ENCODE peak calls at places on chromosome 22, in ten cellular contexts. Q is CD8-positive, alpha-beta T cell; U is CD4-positive, alpha-beta T cell; M is foreskin fibroblast; H is Calu3; I is ascending aorta; L is astrocyte of the cerebellum; T is adrenal gland; K is HFFc6; D is fibroblast of mammary gland. J is an unnamed sample.

GRCh38 chr22:47322854-47323253 is 560.4 kb downstream of the TBC1D22A start:
- DNase-seq in Q (no peak), U (no peak), M (peak; percentile 30), H (peak; percentile 37), I (no peak), L (no peak), T (no peak), K (no peak), D (no peak), J (no peak)

GRCh38 chr22:50486561-50487289 is at the start of gene MIOX:
- DNase-seq in Q (no peak), U (no peak), M (no peak), H (no peak), I (no peak), L (no peak), T (no peak), K (peak; percentile 30), D (no peak), J (no peak)

GRCh38 chr22:29724843-29725242 is 5.0 kb downstream of the CABP7 start:
- DNase-seq in Q (no peak), U (no peak), M (no peak), H (no peak), I (no peak), L (no peak), T (no peak), K (no peak), D (no peak), J (no peak)

GRCh38 chr22:21775061-21775460 is 39.5 kb upstream of the YPEL1 start:
- DNase-seq in Q (no peak), U (no peak), M (peak; percentile 46), H (no peak), I (no peak), L (no peak), T (peak; percentile 20), K (no peak), D (peak; percentile 62), J (no peak)

GRCh38 chr22:31022516-31022915 is 53.5 kb downstream of the TUG1 start:
- DNase-seq in Q (no peak), U (no peak), M (no peak), H (no peak), I (no peak), L (no peak), T (no peak), K (no peak), D (no peak), J (no peak)

GRCh38 chr22:37484115-37485005 is 1.8 kb downstream of the MFNG start:
- DNase-seq in Q (peak; percentile 88), U (peak; percentile 52), M (no peak), H (no peak), I (peak; percentile 64), L (no peak), T (peak; percentile 66), K (no peak), D (no peak), J (peak; percentile 63)

GRCh38 chr22:43798492-43798891 is 13.6 kb downstream of the EFCAB6 start:
- DNase-seq in Q (no peak), U (no peak), M (no peak), H (no peak), I (no peak), L (no peak), T (no peak), K (no peak), D (peak; percentile 39), J (no peak)

GRCh38 chr22:30000566-30000965 is 79.7 kb upstream of the HORMAD2 start:
- DNase-seq in Q (no peak), U (no peak), M (peak; percentile 69), H (no peak), I (no peak), L (no peak), T (no peak), K (no peak), D (peak; percentile 40), J (no peak)

GRCh38 chr22:19422440-19423301 is 8.9 kb downstream of the HIRA start:
- DNase-seq in Q (no peak), U (no peak), M (peak; percentile 20), H (no peak), I (no peak), L (no peak), T (no peak), K (peak; percentile 28), D (no peak), J (no peak)

GRCh38 chr22:39535302-39535805 is 2.8 kb upstream of the RPS19BP1 start:
- DNase-seq in Q (no peak), U (no peak), M (no peak), H (no peak), I (no peak), L (no peak), T (no peak), K (no peak), D (no peak), J (no peak)
- TF ChIP-seq CTCF in Q (no peak), U (no peak), M (no peak), H (no peak), I (no peak), L (no peak), T (no peak), K (no peak), D (no peak), J (no peak)

GRCh38 chr22:23533328-23533762 is 46.7 kb downstream of the IGLL1 start:
- DNase-seq in Q (peak; percentile 29), U (peak; percentile 17), M (peak; percentile 38), H (peak; percentile 37), I (no peak), L (no peak), T (peak; percentile 55), K (no peak), D (no peak), J (no peak)
- TF ChIP-seq CTCF in Q (no peak), U (no peak), M (peak; percentile 32), H (peak; percentile 13), I (peak; percentile 7), L (peak; percentile 67), T (peak; percentile 21), K (no peak), D (no peak), J (peak; percentile 23)

GRCh38 chr22:48981671-48982070 is 846.0 kb downstream of the BRD1 start:
- DNase-seq in Q (no peak), U (no peak), M (no peak), H (no peak), I (no peak), L (no peak), T (no peak), K (no peak), D (no peak), J (no peak)

GRCh38 chr22:48976556-48977535 is 850.8 kb downstream of the BRD1 start:
- DNase-seq in Q (no peak), U (no peak), M (no peak), H (no peak), I (no peak), L (no peak), T (no peak), K (no peak), D (no peak), J (no peak)

GRCh38 chr22:48980409-48980808 is 847.3 kb downstream of the BRD1 start:
- DNase-seq in Q (no peak), U (no peak), M (no peak), H (no peak), I (no peak), L (no peak), T (no peak), K (no peak), D (no peak), J (no peak)

GRCh38 chr22:48980918-48981317 is 846.8 kb downstream of the BRD1 start:
- DNase-seq in Q (no peak), U (no peak), M (no peak), H (no peak), I (no peak), L (no peak), T (no peak), K (no peak), D (no peak), J (no peak)

DNA sequence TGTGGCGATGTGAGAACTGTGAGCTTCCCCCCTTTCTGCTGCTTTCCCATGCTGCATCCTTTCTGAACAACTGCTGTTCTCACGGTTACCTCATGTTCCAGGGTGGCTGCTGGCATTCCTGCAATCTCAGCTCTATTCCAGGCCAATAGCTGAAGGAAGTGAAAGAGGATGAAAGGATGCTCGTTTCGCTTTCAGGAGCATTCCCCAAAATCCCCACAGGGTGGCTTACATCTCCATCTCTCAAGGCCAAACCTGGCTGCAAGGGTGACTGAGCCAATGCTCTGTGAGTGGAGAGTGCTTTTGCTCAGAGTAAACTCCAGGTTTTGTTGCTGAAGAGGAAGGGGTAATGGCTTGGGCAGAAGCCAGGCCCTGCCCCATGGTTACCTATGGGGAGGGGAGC is 848.2 kb downstream of the BRD1 start:
- DNase-seq in Q (no peak), U (no peak), M (no peak), H (no peak), I (no peak), L (no peak), T (no peak), K (no peak), D (peak; percentile 0), J (no peak)
- TF ChIP-seq CTCF in Q (no peak), U (no peak), M (no peak), H (peak; percentile 23), I (peak; percentile 35), L (no peak), T (no peak), K (no peak), D (no peak), J (no peak)

DNA sequence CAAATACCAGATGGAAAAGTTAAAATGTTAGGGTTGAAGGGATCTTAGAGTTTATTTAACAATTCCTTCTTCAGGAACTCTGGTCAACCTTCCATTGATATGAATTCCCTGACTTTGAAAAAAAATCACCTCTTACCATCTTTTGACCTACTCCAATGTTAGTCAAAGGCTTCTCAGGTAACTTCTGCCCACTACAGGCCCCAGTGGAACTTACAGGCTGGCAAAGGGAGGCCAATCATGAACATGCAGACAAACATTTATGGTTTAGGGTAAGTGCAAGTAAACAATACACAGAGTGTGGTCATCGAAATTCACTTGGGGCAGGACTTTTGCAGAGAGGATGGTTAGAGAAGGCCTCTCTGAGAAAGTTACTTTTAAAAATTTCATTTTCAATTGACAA is 45.1 kb downstream of the SYN3 start:
- DNase-seq in Q (no peak), U (no peak), M (no peak), H (no peak), I (no peak), L (no peak), T (no peak), K (no peak), D (no peak), J (no peak)
- TF ChIP-seq CTCF in Q (no peak), U (no peak), M (no peak), H (no peak), I (no peak), L (no peak), T (no peak), K (peak; percentile 14), D (no peak), J (no peak)

DNA sequence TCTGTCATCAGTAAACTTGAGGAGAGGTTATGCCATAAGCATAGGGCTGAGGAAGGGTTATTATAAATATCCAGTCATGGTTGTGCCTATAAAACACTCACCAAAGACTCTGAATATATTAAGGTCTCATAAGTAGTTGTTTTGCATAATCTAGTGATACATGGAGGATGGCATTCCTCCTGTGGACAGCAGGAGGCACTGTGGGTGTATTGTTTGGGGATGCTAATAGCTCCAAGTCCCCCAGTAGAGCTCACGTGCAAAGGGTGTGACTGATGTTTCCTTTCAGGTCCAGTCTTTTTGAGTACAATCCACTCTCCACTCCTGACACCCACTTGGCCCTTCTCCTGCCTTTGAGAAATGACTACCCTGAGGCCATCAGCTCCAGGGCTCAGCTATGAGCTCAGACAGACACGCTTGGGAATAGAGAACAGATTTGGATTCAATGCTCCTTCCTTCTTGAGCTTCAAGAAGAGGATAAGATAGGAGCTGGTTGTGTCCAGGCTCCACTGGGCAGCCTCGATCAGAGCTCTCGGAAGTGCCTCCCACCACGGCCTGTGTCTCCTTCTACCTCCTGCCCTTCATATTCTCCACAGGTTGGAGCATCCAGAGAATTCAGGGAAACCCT is 85.2 kb upstream of the IGLL5 start:
- DNase-seq in Q (peak; percentile 54), U (no peak), M (no peak), H (no peak), I (no peak), L (no peak), T (no peak), K (no peak), D (peak; percentile 14), J (no peak)
- TF ChIP-seq CTCF in Q (peak; percentile 80), U (peak; percentile 83), M (no peak), H (peak; percentile 31), I (peak; percentile 10), L (no peak), T (peak; percentile 8), K (peak; percentile 50), D (peak; percentile 40), J (no peak)